ENCODE peak calls at places on chromosomes 7 and 10, in four cellular contexts. One of them, this sample, is unnamed.

GRCh38 chr10:35096312-35096711 is 6.2 kb upstream of the CUL2 start:
- DNase-seq in effector CD4-positive, alpha-beta T cell: no peak
- DNase-seq in brain microvascular endothelial cell: no peak
- DNase-seq in cortex of kidney: no peak
- DNase-seq in this sample: no peak

GRCh38 chr10:97537186-97537869 is 35.3 kb upstream of the ANKRD2 start:
- DNase-seq in effector CD4-positive, alpha-beta T cell: no peak
- DNase-seq in brain microvascular endothelial cell: no peak
- DNase-seq in cortex of kidney: no peak
- DNase-seq in this sample: no peak

GRCh38 chr7:127391591-127392181 is 822 bp downstream of the ZNF800 start:
- DNase-seq in effector CD4-positive, alpha-beta T cell: peak
- DNase-seq in brain microvascular endothelial cell: peak
- DNase-seq in cortex of kidney: no peak
- DNase-seq in this sample: peak

GRCh38 chr7:4683884-4684565 is 1.9 kb downstream of the FOXK1 start:
- DNase-seq in effector CD4-positive, alpha-beta T cell: peak
- DNase-seq in brain microvascular endothelial cell: peak
- DNase-seq in cortex of kidney: no peak
- DNase-seq in this sample: peak

GRCh38 chr10:113273151-113273876 is 279.5 kb upstream of the HABP2 start:
- DNase-seq in effector CD4-positive, alpha-beta T cell: no peak
- DNase-seq in brain microvascular endothelial cell: no peak
- DNase-seq in cortex of kidney: no peak
- DNase-seq in this sample: no peak

GRCh38 chr10:51010977-51011376 is 63.3 kb upstream of the PRKG1 start:
- DNase-seq in effector CD4-positive, alpha-beta T cell: no peak
- DNase-seq in brain microvascular endothelial cell: no peak
- DNase-seq in cortex of kidney: no peak
- DNase-seq in this sample: no peak

GRCh38 chr7:79451580-79451979 is 1.9 kb downstream of the MAGI2 start:
- DNase-seq in effector CD4-positive, alpha-beta T cell: no peak
- DNase-seq in brain microvascular endothelial cell: no peak
- DNase-seq in cortex of kidney: no peak
- DNase-seq in this sample: no peak

GRCh38 chr7:54888067-54888735 is 129.2 kb upstream of the SEC61G start:
- DNase-seq in effector CD4-positive, alpha-beta T cell: no peak
- DNase-seq in brain microvascular endothelial cell: no peak
- DNase-seq in cortex of kidney: no peak
- DNase-seq in this sample: no peak

GRCh38 chr7:147088916-147089315 is 972.3 kb downstream of the CNTNAP2 start:
- DNase-seq in effector CD4-positive, alpha-beta T cell: no peak
- DNase-seq in brain microvascular endothelial cell: no peak
- DNase-seq in cortex of kidney: no peak
- DNase-seq in this sample: no peak

GRCh38 chr10:88337134-88337533 is 246.0 kb downstream of the RNLS start:
- DNase-seq in effector CD4-positive, alpha-beta T cell: no peak
- DNase-seq in brain microvascular endothelial cell: no peak
- DNase-seq in cortex of kidney: no peak
- DNase-seq in this sample: no peak

GRCh38 chr7:44565795-44566559 is 7.7 kb downstream of the DDX56 start:
- DNase-seq in effector CD4-positive, alpha-beta T cell: no peak
- DNase-seq in brain microvascular endothelial cell: no peak
- DNase-seq in cortex of kidney: no peak
- DNase-seq in this sample: no peak

This sample was measured in activated naive CD8-positive, alpha-beta T cell treated with anti-CD3 and anti-CD28 coated beads, Interleukin-2, amount 50 U/mL, for 24 hours.